ENCODE peak calls at places on chromosome 6, in seven cellular contexts. H is fibroblast of lung, N is colonic mucosa, T is adrenal gland, E is ovary, Q is testis, C is sigmoid colon. S is an unnamed sample.

GRCh38 chr6:41597246-41598000 is 40.8 kb upstream of the MDFI start:
- DNase-seq in Q (no peak), H (no peak), T (no peak), N (no peak), C (peak; percentile 59), E (no peak), S (no peak)

GRCh38 chr6:35415065-35415880 is 36.9 kb upstream of the FANCE start:
- DNase-seq in N (peak; percentile 74), T (peak; percentile 89), C (peak; percentile 92), H (peak; percentile 86), Q (peak; percentile 90), E (peak; percentile 81), S (peak; percentile 68)

GRCh38 chr6:31568537-31568961 is 3.5 kb upstream of the LTA start:
- DNase-seq in H (no peak), E (no peak), C (no peak), N (no peak), T (no peak), Q (no peak), S (no peak)

GRCh38 chr6:160238786-160239751 is 19.6 kb downstream of the SLC22A2 start:
- DNase-seq in T (peak; percentile 69), E (no peak), N (peak; percentile 48), H (peak; percentile 51), C (no peak), Q (no peak), S (no peak)

GRCh38 chr6:132300323-132300949 is 100.8 kb downstream of the MOXD1 start:
- DNase-seq in T (peak; percentile 35), C (no peak), N (peak; percentile 29), H (peak; percentile 50), Q (peak; percentile 60), E (no peak), S (peak; percentile 55)

GRCh38 chr6:163554663-163555062 is 140.1 kb downstream of the QKI start:
- DNase-seq in Q (peak; percentile 55), T (no peak), H (peak; percentile 16), E (no peak), N (peak; percentile 47), C (no peak), S (peak; percentile 63)

GRCh38 chr6:147856687-147857086 is 348.2 kb downstream of the SAMD5 start:
- DNase-seq in T (no peak), E (no peak), N (no peak), H (no peak), C (no peak), Q (no peak), S (no peak)

GRCh38 chr6:108651287-108651686 is 90.6 kb downstream of the FOXO3 start:
- DNase-seq in H (no peak), Q (no peak), N (no peak), T (no peak), E (no peak), C (no peak), S (no peak)

GRCh38 chr6:77740380-77740779 is 87.5 kb downstream of the MEI4 start:
- DNase-seq in N (no peak), H (peak; percentile 3), C (no peak), E (no peak), T (no peak), Q (no peak), S (no peak)

DNA sequence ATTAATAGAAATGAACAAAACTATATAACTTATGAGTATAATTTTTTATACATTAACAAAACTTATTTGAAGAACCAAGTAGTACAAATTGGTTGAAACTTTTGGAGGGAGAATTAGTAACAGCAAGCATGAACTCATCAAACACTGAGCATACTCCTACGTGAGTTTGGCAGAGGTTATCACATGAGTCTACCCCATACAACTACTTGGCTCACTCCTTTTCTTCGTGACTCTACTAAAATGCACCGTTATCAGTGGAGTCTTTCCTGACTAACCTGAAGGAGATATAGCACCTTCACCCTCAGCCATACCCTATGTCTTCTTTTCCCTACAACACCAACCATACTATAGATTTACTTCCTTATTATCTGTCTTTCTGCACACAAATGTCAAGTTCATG is 794.2 kb downstream of the TFAP2A start:
- DNase-seq in T (no peak), H (no peak), C (no peak), N (no peak), Q (no peak), E (no peak), S (no peak)
- H3K9me3 ChIP-seq in T (no peaks in the 10 kb centered on the region), H (no peaks in the 10 kb centered on the region), C (no peaks in the 10 kb centered on the region), N (no peaks in the 10 kb centered on the region), Q (no peaks in the 10 kb centered on the region), E (no peaks in the 10 kb centered on the region), S (no peaks in the 10 kb centered on the region)

DNA sequence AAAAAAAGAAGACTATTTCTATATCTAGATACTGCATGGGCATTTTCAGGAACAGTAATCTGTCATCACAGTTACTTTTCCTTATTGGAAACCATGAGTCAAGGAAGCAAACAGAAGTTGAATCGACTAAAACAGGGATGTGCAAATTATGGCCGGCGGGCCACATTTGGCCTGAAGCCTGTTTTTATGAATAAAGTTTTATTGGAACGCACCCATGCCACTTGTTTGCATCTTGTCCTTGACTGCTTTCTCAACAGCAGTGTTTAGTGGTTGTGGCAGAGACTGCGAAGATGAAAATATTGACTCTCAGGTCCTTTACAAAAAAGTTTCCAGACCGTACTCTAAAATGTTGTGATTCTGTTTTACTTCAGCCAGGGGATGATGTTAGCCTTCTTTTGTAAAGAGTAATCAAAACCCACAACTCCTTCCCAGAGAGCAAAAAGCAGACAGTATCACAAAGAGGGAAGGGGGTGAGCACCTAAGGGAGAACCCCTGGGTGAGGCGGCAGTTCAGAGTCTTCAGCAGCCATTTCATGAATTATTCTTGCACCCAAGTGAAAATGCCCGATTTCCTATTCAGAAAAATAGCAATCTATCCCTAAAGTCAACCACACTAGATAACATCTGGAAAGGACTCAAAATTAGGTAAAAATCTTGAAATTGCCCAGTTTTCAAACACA is 190.4 kb downstream of the MYLK4 start:
- DNase-seq in T (no peak), H (no peak), E (no peak), N (no peak), Q (no peak), C (no peak), S (no peak)
- H3K4me3 ChIP-seq in T (no peak overlapping the region), H (no peak overlapping the region), E (no peak overlapping the region), N (no peak overlapping the region), Q (no peak overlapping the region), C (no peak overlapping the region), S (no peak overlapping the region)

DNA sequence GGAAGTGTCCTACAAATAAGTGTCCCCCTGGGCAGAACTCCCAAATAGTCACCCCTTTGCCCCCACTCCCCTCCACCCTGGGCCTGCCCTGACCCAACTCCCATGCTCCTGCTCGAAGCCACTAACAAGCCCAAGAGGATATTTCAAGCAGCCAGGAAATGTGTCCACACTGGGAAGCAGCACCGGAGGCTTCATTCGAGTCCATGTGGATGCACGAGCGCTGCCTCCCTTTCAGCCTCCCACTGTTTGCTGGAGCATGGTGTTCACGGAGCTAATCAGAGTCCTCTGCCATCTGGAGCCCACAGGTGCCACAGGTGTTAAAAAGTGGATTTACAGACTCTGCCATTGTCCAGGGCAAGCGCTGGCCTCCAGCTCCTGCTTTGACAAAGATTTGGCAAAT is 177.6 kb downstream of the TTLL2 start:
- DNase-seq in N (no peak), E (no peak), Q (no peak), T (no peak), C (no peak), H (no peak), S (no peak)
- H3K9me3 ChIP-seq in N (no peaks in the 10 kb centered on the region), E (no peaks in the 10 kb centered on the region), Q (no peaks in the 10 kb centered on the region), T (no peaks in the 10 kb centered on the region), C (no peaks in the 10 kb centered on the region), H (no peaks in the 10 kb centered on the region), S (no peaks in the 10 kb centered on the region)

GRCh38 chr6:102798631-102799030 is 1405.1 kb downstream of the GRIK2 start:
- DNase-seq in Q (peak; percentile 90), T (no peak), E (no peak), C (no peak), H (no peak), N (no peak), S (no peak)

GRCh38 chr6:102793752-102794151 is 1400.2 kb downstream of the GRIK2 start:
- DNase-seq in C (no peak), E (no peak), Q (no peak), N (no peak), H (no peak), T (no peak), S (no peak)

DNA sequence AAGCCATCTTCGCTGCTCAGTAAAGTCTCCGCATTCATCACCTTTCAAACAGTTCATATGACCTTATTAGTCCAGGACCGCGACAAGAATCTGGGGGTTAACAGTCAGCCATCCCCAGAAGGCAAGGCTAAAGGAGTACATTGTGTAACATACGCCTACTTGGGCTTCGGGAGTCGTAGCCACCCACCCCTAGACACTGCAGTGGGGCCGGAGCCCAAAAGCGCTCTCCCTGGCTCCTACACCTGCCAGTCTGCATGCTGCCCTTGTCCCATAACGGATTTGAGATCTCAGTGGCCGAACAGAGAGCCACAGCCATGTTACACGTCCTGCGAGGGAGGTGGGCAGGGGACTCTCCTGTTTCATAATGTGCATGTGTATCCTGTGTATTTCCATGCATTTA is 1405.5 kb downstream of the GRIK2 start:
- DNase-seq in C (no peak), T (no peak), Q (peak; percentile 24), H (no peak), E (no peak), N (no peak), S (no peak)
- H3K4me3 ChIP-seq in C (no peak overlapping the region), T (no peak overlapping the region), Q (peak overlapping the region; percentile 1), H (no peak overlapping the region), E (no peak overlapping the region), N (no peak overlapping the region), S (no peak overlapping the region)

DNA sequence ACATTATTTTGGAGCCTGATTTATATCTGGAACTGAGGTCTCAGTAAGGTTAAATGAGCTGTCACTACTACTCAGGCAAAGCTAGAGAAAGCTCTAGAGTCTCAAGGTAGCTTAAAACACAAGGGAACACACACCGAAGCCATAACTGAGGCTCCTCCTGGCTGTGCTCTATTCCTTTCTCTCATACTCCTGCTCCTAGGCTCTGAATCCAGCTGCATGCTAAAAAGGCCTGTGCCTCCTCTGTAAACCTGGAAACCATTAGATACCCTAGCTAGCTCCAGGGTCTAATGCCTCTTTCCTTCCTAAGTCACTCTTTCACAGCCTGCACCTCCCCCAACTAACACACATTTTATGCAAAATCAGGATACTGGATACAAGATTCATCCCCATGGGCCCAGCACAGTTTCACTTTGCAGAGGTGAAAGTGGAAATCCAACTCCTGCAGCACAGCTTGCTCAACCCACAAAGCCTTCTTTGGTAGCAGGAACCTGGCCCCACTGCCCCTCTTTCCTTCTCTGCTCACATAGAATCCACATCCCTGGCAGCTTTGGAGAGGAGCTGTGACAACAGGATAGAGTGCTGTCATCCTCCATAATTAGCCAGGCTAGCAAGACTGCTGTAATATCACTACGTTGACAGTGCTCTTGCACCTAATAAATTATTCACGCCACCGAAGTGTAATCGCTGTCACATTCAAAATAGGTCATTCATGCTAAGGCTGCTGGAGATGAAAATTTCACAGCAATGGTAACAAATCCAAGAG is 16.9 kb downstream of the RIPOR2 start:
- DNase-seq in H (no peak), C (no peak), E (no peak), T (no peak), N (no peak), Q (no peak), S (no peak)
- H3K9me3 ChIP-seq in H (no peaks in the 10 kb centered on the region), C (no peaks in the 10 kb centered on the region), E (no peaks in the 10 kb centered on the region), T (no peaks in the 10 kb centered on the region), N (no peaks in the 10 kb centered on the region), Q (no peaks in the 10 kb centered on the region), S (no peaks in the 10 kb centered on the region)

DNA sequence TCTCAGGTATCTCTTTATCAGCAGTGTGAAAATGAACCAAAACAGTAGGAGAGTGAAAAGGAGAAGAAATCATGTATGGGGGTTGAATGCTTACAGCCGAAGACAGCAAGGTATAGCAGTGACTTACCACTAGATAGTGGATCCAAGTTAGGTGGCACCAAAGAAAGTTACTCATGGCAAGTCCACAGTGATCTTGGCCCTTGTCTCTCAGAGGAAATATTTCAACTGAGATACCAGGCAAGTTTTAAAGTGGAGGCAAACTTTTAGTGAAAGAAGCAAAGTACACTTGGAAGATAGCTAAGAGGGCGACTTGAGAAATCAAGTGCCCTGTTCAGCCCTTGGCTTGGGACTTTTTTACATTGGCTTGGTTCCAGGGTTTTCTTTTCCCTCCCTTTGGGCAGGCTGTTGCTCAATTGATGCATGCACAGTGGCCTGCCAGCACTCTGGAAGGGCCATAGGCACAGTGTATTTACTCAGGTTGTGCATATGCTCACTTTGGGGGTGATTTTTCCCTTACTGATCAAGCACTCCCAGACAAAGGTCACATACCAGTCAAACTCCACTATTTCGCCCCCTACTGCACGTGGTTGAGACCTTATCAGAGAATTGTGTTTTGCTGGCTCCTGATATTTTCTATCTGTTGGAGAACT is 329.5 kb upstream of the KHDRBS2 start:
- DNase-seq in N (no peak), E (no peak), Q (no peak), H (no peak), T (no peak), C (no peak), S (no peak)
- H3K4me3 ChIP-seq in N (no peak overlapping the region), E (no peak overlapping the region), Q (no peak overlapping the region), H (no peak overlapping the region), T (no peak overlapping the region), C (no peak overlapping the region), S (no peak overlapping the region)

S was measured in BE2C.